ENCODE peak calls at places on chromosomes 5 and 9, in seven cellular contexts. X is neural crest cell; T is CD8-positive, alpha-beta memory T cell; R is AG09309; K is coronary artery; H is WERI-Rb-1; N is GM19239. L is an unnamed sample.

GRCh38 chr9:119435066-119435465 is 65.8 kb upstream of the BRINP1 start:
- DNase-seq in X (no peak), T (no peak), R (no peak), K (no peak), H (no peak), N (no peak), L (no peak)

GRCh38 chr9:121286973-121287721 is 19.2 kb downstream of the GSN start:
- DNase-seq in X (peak), T (no peak), R (peak), K (peak), H (peak), N (no peak), L (peak)

GRCh38 chr5:44887722-44888121 is 79.0 kb downstream of the MRPS30 start:
- DNase-seq in X (no peak), T (no peak), R (no peak), K (no peak), H (no peak), N (no peak), L (no peak)

GRCh38 chr9:123081824-123082223 is 48.4 kb downstream of the GPR21 start:
- DNase-seq in X (peak), T (peak), R (no peak), K (no peak), H (peak), N (no peak), L (peak)

GRCh38 chr9:117114768-117115167 is 300.1 kb downstream of the ASTN2 start:
- DNase-seq in X (no peak), T (no peak), R (no peak), K (no peak), H (peak), N (no peak), L (no peak)

GRCh38 chr9:69175488-69175872 is 1.4 kb downstream of the TJP2 start:
- DNase-seq in X (no peak), T (no peak), R (no peak), K (no peak), H (no peak), N (no peak), L (no peak)

GRCh38 chr5:52893105-52893504 is 96.0 kb upstream of the ITGA2 start:
- DNase-seq in X (no peak), T (no peak), R (peak), K (no peak), H (no peak), N (no peak), L (peak)

GRCh38 chr5:124287813-124288212 is 458.6 kb downstream of the ZNF608 start:
- DNase-seq in X (no peak), T (no peak), R (no peak), K (no peak), H (no peak), N (no peak), L (no peak)

GRCh38 chr5:115813719-115814118 is 2.7 kb downstream of the CDO1 start:
- DNase-seq in X (no peak), T (no peak), R (no peak), K (no peak), H (no peak), N (no peak), L (no peak)

GRCh38 chr5:178548751-178549150 is 41.4 kb downstream of the COL23A1 start:
- DNase-seq in X (no peak), T (no peak), R (no peak), K (no peak), H (no peak), N (no peak), L (no peak)

GRCh38 chr9:123353984-123354591 is 1.9 kb upstream of the CRB2 start:
- DNase-seq in X (peak), T (no peak), R (no peak), K (no peak), H (peak), N (no peak), L (no peak)

GRCh38 chr9:116087246-116087645 is 66.3 kb upstream of the PAPPA start:
- DNase-seq in X (no peak), T (no peak), R (no peak), K (no peak), H (peak), N (no peak), L (no peak)

GRCh38 chr5:137828192-137828591 is 39.5 kb upstream of the MYOT start:
- DNase-seq in X (no peak), T (no peak), R (no peak), K (no peak), H (no peak), N (no peak), L (no peak)

GRCh38 chr5:140648132-140648432 is 453 bp downstream of the IK start:
- DNase-seq in X (no peak), T (no peak), R (no peak), K (no peak), H (no peak), N (no peak), L (no peak)

GRCh38 chr9:137643921-137644320 is 25.1 kb downstream of the EHMT1 start:
- DNase-seq in X (no peak), T (no peak), R (no peak), K (no peak), H (no peak), N (no peak), L (no peak)

GRCh38 chr9:35636135-35636876 is 14.4 kb downstream of the SIT1 start:
- DNase-seq in X (no peak), T (no peak), R (no peak), K (no peak), H (no peak), N (no peak), L (no peak)

GRCh38 chr5:42583322-42583721 is 160.1 kb downstream of the GHR start:
- DNase-seq in X (peak), T (peak), R (peak), K (no peak), H (peak), N (peak), L (peak)

GRCh38 chr5:110727025-110727314 is 499 bp upstream of the TMEM232 start:
- DNase-seq in X (no peak), T (no peak), R (no peak), K (no peak), H (no peak), N (no peak), L (no peak)

GRCh38 chr5:79183011-79183410 is 52.9 kb upstream of the JMY start:
- DNase-seq in X (no peak), T (no peak), R (no peak), K (no peak), H (no peak), N (no peak), L (no peak)